ENCODE peak calls at places on chromosomes 4 and X, in six cellular contexts. E is T-helper 17 cell; I is GM12892; Q is NCI-H1417; M is stimulated activated CD4-positive, alpha-beta T cell treated with anti-CD3 and anti-CD28 coated beads, Interleukin-12 subunit alpha, Interleukin-12 subunit beta, amount 100 ng/mL, for 48 hours; C is ELR. V is an unnamed sample.

GRCh38 chr4:109648266-109648996 is 54.8 kb downstream of the CASP6 start:
- DNase-seq in E (no peak), I (no peak), Q (peak; percentile 13), M (no peak), C (no peak), V (no peak)

GRCh38 chrX:110172215-110172614 is 145.7 kb downstream of the AMMECR1 start:
- DNase-seq in E (no peak), I (peak; percentile 48), Q (no peak), M (no peak), C (no peak), V (no peak)

GRCh38 chr4:26069218-26069617 is 155.2 kb downstream of the SMIM20 start:
- DNase-seq in E (no peak), I (no peak), Q (peak; percentile 35), M (no peak), C (peak; percentile 62), V (peak; percentile 16)

GRCh38 chr4:158895797-158896442 is 127.1 kb downstream of the FNIP2 start:
- DNase-seq in E (no peak), I (no peak), Q (peak; percentile 22), M (no peak), C (peak; percentile 30), V (no peak)

GRCh38 chrX:12372111-12372510 is 233.8 kb downstream of the FRMPD4 start:
- DNase-seq in E (no peak), I (no peak), Q (no peak), M (no peak), C (peak; percentile 77), V (no peak)

GRCh38 chrX:19886888-19887531 is 390 bp downstream of the SH3KBP1 start:
- DNase-seq in E (no peak), I (no peak), Q (peak; percentile 39), M (no peak), C (peak; percentile 35), V (peak; percentile 12)

GRCh38 chr4:79065262-79065661 is 126.0 kb upstream of the PAQR3 start:
- DNase-seq in E (no peak), I (no peak), Q (no peak), M (no peak), C (no peak), V (no peak)

GRCh38 chrX:120522820-120523219 is 37.9 kb downstream of the CUL4B start:
- DNase-seq in E (no peak), I (no peak), Q (no peak), M (no peak), C (peak; percentile 8), V (no peak)

GRCh38 chr4:183563874-183564273 is 59.0 kb downstream of the ING2 start:
- DNase-seq in E (no peak), I (no peak), Q (peak; percentile 6), M (peak; percentile 3), C (peak; percentile 54), V (peak; percentile 35)

GRCh38 chrX:47815901-47816845 is 20.5 kb upstream of the ZNF81 start:
- DNase-seq in E (no peak), I (no peak), Q (no peak), M (no peak), C (no peak), V (no peak)

GRCh38 chr4:8730159-8730558 is 137.6 kb downstream of the CPZ start:
- DNase-seq in E (no peak), I (no peak), Q (no peak), M (no peak), C (no peak), V (no peak)

GRCh38 chr4:55636622-55636999 is 513 bp upstream of the NMU start:
- DNase-seq in E (no peak), I (no peak), Q (no peak), M (no peak), C (no peak), V (no peak)

GRCh38 chr4:3291969-3292570 is 751 bp upstream of the RGS12 start:
- DNase-seq in E (no peak), I (no peak), Q (no peak), M (no peak), C (peak; percentile 58), V (peak; percentile 64)

GRCh38 chrX:115559672-115560071 is 1.3 kb upstream of the PLS3 start:
- DNase-seq in E (no peak), I (no peak), Q (no peak), M (no peak), C (no peak), V (no peak)

GRCh38 chrX:12352922-12353321 is 214.6 kb downstream of the FRMPD4 start:
- DNase-seq in E (no peak), I (no peak), Q (no peak), M (no peak), C (no peak), V (no peak)

GRCh38 chrX:9339603-9340569 is 125.0 kb upstream of the TBL1X start:
- DNase-seq in E (no peak), I (no peak), Q (no peak), M (no peak), C (no peak), V (no peak)

GRCh38 chrX:153456161-153456560 is 10.3 kb upstream of the TREX2 start:
- DNase-seq in E (no peak), I (no peak), Q (no peak), M (no peak), C (no peak), V (no peak)

V was measured in RKO.